ENCODE peak calls at places on chromosome 9, in seven cellular contexts. One of them, this sample, is unnamed.

GRCh38 chr9:92763721-92764380 is 782 bp downstream of the BICD2 start:
- DNase-seq in progenitor cell of endocrine pancreas: no peak
- DNase-seq in anterior cingulate cortex: no peak
- DNase-seq in nephron progenitor cell: peak; percentile 73
- DNase-seq in activated T-cell treated with anti-CD3 and anti-CD28 coated beads for 1 hour: no peak
- DNase-seq in HEK293T: peak; percentile 32
- DNase-seq in AG08395: peak; percentile 40
- DNase-seq in this sample: peak; percentile 26

GRCh38 chr9:37420271-37421215 is 2.0 kb upstream of the GRHPR start:
- DNase-seq in progenitor cell of endocrine pancreas: no peak
- DNase-seq in anterior cingulate cortex: no peak
- DNase-seq in nephron progenitor cell: no peak
- DNase-seq in activated T-cell treated with anti-CD3 and anti-CD28 coated beads for 1 hour: no peak
- DNase-seq in HEK293T: no peak
- DNase-seq in AG08395: no peak
- DNase-seq in this sample: no peak

GRCh38 chr9:73683862-73684591 is 532.4 kb downstream of the ANXA1 start:
- DNase-seq in progenitor cell of endocrine pancreas: no peak
- DNase-seq in anterior cingulate cortex: no peak
- DNase-seq in nephron progenitor cell: peak; percentile 3
- DNase-seq in activated T-cell treated with anti-CD3 and anti-CD28 coated beads for 1 hour: no peak
- DNase-seq in HEK293T: peak; percentile 9
- DNase-seq in AG08395: peak; percentile 13
- DNase-seq in this sample: no peak

GRCh38 chr9:109903515-109904138 is 123.6 kb downstream of the PALM2AKAP2 start:
- DNase-seq in progenitor cell of endocrine pancreas: peak; percentile 37
- DNase-seq in anterior cingulate cortex: peak; percentile 45
- DNase-seq in nephron progenitor cell: peak; percentile 63
- DNase-seq in activated T-cell treated with anti-CD3 and anti-CD28 coated beads for 1 hour: peak; percentile 42
- DNase-seq in HEK293T: peak; percentile 69
- DNase-seq in AG08395: peak; percentile 68
- DNase-seq in this sample: peak; percentile 7

GRCh38 chr9:125522328-125522725 is 184.7 kb downstream of the MAPKAP1 start:
- DNase-seq in progenitor cell of endocrine pancreas: no peak
- DNase-seq in anterior cingulate cortex: no peak
- DNase-seq in nephron progenitor cell: no peak
- DNase-seq in activated T-cell treated with anti-CD3 and anti-CD28 coated beads for 1 hour: no peak
- DNase-seq in HEK293T: no peak
- DNase-seq in AG08395: peak; percentile 72
- DNase-seq in this sample: no peak

GRCh38 chr9:19720374-19720773 is 68.5 kb downstream of the SLC24A2 start:
- DNase-seq in progenitor cell of endocrine pancreas: peak; percentile 16
- DNase-seq in anterior cingulate cortex: no peak
- DNase-seq in nephron progenitor cell: peak; percentile 50
- DNase-seq in activated T-cell treated with anti-CD3 and anti-CD28 coated beads for 1 hour: no peak
- DNase-seq in HEK293T: peak; percentile 53
- DNase-seq in AG08395: no peak
- DNase-seq in this sample: no peak

GRCh38 chr9:137077758-137078693 is 709 bp downstream of the UAP1L1 start:
- DNase-seq in progenitor cell of endocrine pancreas: no peak
- DNase-seq in anterior cingulate cortex: no peak
- DNase-seq in nephron progenitor cell: no peak
- DNase-seq in activated T-cell treated with anti-CD3 and anti-CD28 coated beads for 1 hour: no peak
- DNase-seq in HEK293T: no peak
- DNase-seq in AG08395: no peak
- DNase-seq in this sample: no peak

GRCh38 chr9:27329292-27329691 is 32.3 kb upstream of the EQTN start:
- DNase-seq in progenitor cell of endocrine pancreas: no peak
- DNase-seq in anterior cingulate cortex: peak; percentile 61
- DNase-seq in nephron progenitor cell: no peak
- DNase-seq in activated T-cell treated with anti-CD3 and anti-CD28 coated beads for 1 hour: no peak
- DNase-seq in HEK293T: no peak
- DNase-seq in AG08395: no peak
- DNase-seq in this sample: no peak

GRCh38 chr9:14906654-14907359 is 3.4 kb downstream of the FREM1 start:
- DNase-seq in progenitor cell of endocrine pancreas: no peak
- DNase-seq in anterior cingulate cortex: no peak
- DNase-seq in nephron progenitor cell: no peak
- DNase-seq in activated T-cell treated with anti-CD3 and anti-CD28 coated beads for 1 hour: no peak
- DNase-seq in HEK293T: no peak
- DNase-seq in AG08395: no peak
- DNase-seq in this sample: no peak

GRCh38 chr9:85038824-85039540 is 369.5 kb downstream of the NTRK2 start:
- DNase-seq in progenitor cell of endocrine pancreas: no peak
- DNase-seq in anterior cingulate cortex: peak; percentile 17
- DNase-seq in nephron progenitor cell: no peak
- DNase-seq in activated T-cell treated with anti-CD3 and anti-CD28 coated beads for 1 hour: no peak
- DNase-seq in HEK293T: no peak
- DNase-seq in AG08395: no peak
- DNase-seq in this sample: no peak

GRCh38 chr9:128438343-128439109 is 17.3 kb upstream of the ODF2 start:
- DNase-seq in progenitor cell of endocrine pancreas: peak; percentile 78
- DNase-seq in anterior cingulate cortex: peak; percentile 67
- DNase-seq in nephron progenitor cell: peak; percentile 95
- DNase-seq in activated T-cell treated with anti-CD3 and anti-CD28 coated beads for 1 hour: peak; percentile 87
- DNase-seq in HEK293T: peak; percentile 89
- DNase-seq in AG08395: peak; percentile 82
- DNase-seq in this sample: peak; percentile 87

GRCh38 chr9:105376893-105377292 is 70.9 kb upstream of the FSD1L start:
- DNase-seq in progenitor cell of endocrine pancreas: no peak
- DNase-seq in anterior cingulate cortex: no peak
- DNase-seq in nephron progenitor cell: no peak
- DNase-seq in activated T-cell treated with anti-CD3 and anti-CD28 coated beads for 1 hour: no peak
- DNase-seq in HEK293T: no peak
- DNase-seq in AG08395: no peak
- DNase-seq in this sample: no peak